ENCODE peak calls at places on chromosomes 11 and 22, in nine cellular contexts. A is GM06990, J is left lung, Z is AG09309, Y is fibroblast of pulmonary artery, P is lower lobe of right lung, S is psoas muscle, X is PC-9, R is heart left ventricle. O is an unnamed sample.
A peak's percentile ranks its signal among the peaks of the same experiment; 100 is the strongest.

GRCh38 chr22:49514656-49515055 is 313.0 kb downstream of the BRD1 start:
- DNase-seq in A (no peak), X (no peak), R (no peak), J (no peak), Y (no peak), S (no peak), P (no peak), Z (no peak), O (peak; percentile 80)

GRCh38 chr11:108886608-108887007 is 221.7 kb downstream of the DDX10 start:
- DNase-seq in Z (peak; percentile 50), R (no peak), Y (peak; percentile 68), A (no peak), S (no peak), J (no peak), P (no peak), X (no peak), O (no peak)

GRCh38 chr22:19289475-19290161 is 1.9 kb downstream of the CLTCL1 start:
- DNase-seq in J (no peak), P (no peak), Y (peak; percentile 57), Z (peak; percentile 40), R (no peak), X (no peak), S (no peak), A (no peak), O (no peak)

GRCh38 chr22:48708558-48709245 is 1119.0 kb downstream of the BRD1 start:
- DNase-seq in R (no peak), Z (no peak), X (no peak), A (no peak), Y (no peak), P (no peak), J (peak; percentile 10), S (no peak), O (no peak)

GRCh38 chr11:101848262-101848661 is 66.5 kb upstream of the CEP126 start:
- DNase-seq in Y (peak; percentile 56), P (no peak), Z (no peak), J (no peak), S (no peak), A (no peak), R (no peak), X (no peak), O (peak; percentile 20)

GRCh38 chr22:20494978-20495860 is at the start of gene KLHL22:
- DNase-seq in S (peak; percentile 66), J (peak; percentile 43), P (peak; percentile 68), Z (no peak), A (no peak), X (no peak), Y (no peak), R (peak; percentile 53), O (no peak)

GRCh38 chr11:107151158-107151557 is 132.9 kb upstream of the GUCY1A2 start:
- DNase-seq in R (no peak), A (no peak), X (no peak), P (no peak), Y (no peak), S (no peak), J (no peak), Z (no peak), O (no peak)

GRCh38 chr11:63610604-63611394 is 3.4 kb downstream of the PLAAT3 start:
- DNase-seq in Z (no peak), A (no peak), X (no peak), S (no peak), P (no peak), Y (no peak), J (no peak), R (no peak), O (peak; percentile 65)

GRCh38 chr11:29957406-29957805 is 59.4 kb downstream of the KCNA4 start:
- DNase-seq in A (no peak), Y (no peak), P (no peak), J (no peak), X (no peak), Z (no peak), R (no peak), S (no peak), O (peak; percentile 3)

GRCh38 chr11:9839550-9839949 is 175.7 kb downstream of the SWAP70 start:
- DNase-seq in P (no peak), J (no peak), A (no peak), R (no peak), X (no peak), Z (no peak), Y (no peak), S (no peak), O (no peak)
- H3K4me3 ChIP-seq in P (no peak overlapping the region), J (no peak overlapping the region), A (no peak overlapping the region), R (no peak overlapping the region), X (no peak overlapping the region), Z (no peak overlapping the region), Y (no peak overlapping the region), S (no peak overlapping the region), O (no peak overlapping the region)

DNA sequence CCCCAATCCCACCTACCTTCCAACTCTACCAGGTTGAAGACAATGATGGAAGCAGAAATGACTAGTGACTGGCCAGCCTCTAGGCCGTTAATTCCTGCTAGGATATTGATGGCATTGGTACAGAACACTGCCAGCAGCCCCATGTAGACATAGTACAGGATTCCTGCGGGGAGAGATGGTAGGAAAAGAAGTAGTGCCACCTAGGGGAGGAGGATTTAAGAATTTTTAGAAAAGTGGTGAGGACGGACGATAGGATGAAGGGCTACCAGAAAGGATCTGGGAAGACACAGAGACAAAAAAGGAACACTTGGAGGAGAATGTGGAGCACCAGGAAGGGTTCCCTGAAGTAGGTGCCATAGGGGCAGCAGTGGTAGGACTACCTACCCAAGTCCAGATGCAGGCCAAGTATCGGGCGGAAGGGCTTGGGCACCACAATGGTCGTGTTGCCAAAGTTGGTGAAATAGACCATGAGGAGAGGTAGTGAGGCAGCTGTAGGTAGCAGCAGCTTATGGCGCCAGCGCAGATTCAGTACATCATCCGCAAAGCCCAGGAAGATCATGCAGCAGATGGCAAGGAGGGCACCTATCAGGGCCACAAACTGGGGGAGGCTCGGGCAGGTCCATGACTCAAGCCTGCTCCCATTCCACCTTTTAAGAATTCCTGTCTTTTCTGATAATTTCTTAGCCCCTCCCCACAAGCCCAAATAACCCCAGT is 1.2 kb downstream of the DPAGT1 start:
- DNase-seq in R (no peak), J (no peak), A (no peak), S (no peak), P (no peak), Y (peak; percentile 66), Z (no peak), X (peak; percentile 61), O (peak; percentile 55)
- H3K4me3 ChIP-seq in R (peak overlapping the region; percentile 86), J (peak overlapping the region; percentile 73), A (peak overlapping the region; percentile 92), S (peak overlapping the region; percentile 97), P (peak overlapping the region; percentile 95), Y (peak overlapping the region; percentile 88), Z (peak overlapping the region; percentile 83), X (peak overlapping the region; percentile 79), O (peak overlapping the region; percentile 89)

GRCh38 chr22:39560127-39560526 is 10.4 kb upstream of the CACNA1I start:
- DNase-seq in P (no peak), J (no peak), X (no peak), Z (no peak), R (no peak), S (no peak), Y (no peak), A (no peak), O (no peak)

GRCh38 chr22:39556970-39557811 is 13.4 kb upstream of the CACNA1I start:
- DNase-seq in Z (no peak), S (no peak), J (no peak), A (no peak), Y (no peak), P (no peak), X (no peak), R (no peak), O (peak; percentile 75)

GRCh38 chr22:39558950-39559349 is 11.6 kb upstream of the CACNA1I start:
- DNase-seq in Z (no peak), R (no peak), J (no peak), X (no peak), Y (no peak), P (no peak), S (no peak), A (no peak), O (no peak)

GRCh38 chr22:39559456-39560105 is 11.0 kb upstream of the CACNA1I start:
- DNase-seq in J (no peak), Y (no peak), P (no peak), X (peak; percentile 81), R (no peak), S (no peak), A (no peak), Z (no peak), O (peak; percentile 67)

DNA sequence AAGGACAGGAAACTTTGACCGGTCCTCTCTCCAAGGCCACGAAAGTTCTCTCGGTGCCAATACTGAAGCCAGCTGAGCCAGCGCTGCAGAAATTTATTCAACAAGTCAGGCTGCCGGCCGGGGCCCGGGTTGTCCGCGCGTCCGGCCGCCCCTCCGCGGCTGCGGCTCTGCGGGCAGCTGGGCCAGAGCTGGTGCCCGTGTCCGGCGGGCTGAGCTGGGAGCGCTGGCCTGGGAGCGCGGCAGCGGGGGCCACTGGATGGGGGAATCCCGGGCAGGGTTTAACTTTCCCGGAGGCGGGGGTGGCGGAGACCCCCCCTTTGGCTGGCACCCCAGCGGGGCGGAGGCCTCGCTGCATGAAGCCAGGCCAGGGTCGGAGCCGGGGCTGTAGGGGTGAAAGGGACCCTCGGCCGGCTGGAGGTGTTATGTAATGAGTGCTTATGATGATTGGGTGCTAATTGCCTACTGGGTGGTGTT is 12.3 kb upstream of the CACNA1I start:
- DNase-seq in Y (no peak), A (no peak), S (no peak), R (no peak), J (no peak), X (no peak), P (no peak), Z (no peak), O (peak; percentile 50)
- H3K4me3 ChIP-seq in Y (no peak overlapping the region), A (no peak overlapping the region), S (no peak overlapping the region), R (peak overlapping the region; percentile 15), J (no peak overlapping the region), X (no peak overlapping the region), P (no peak overlapping the region), Z (no peak overlapping the region), O (peak overlapping the region; percentile 53)

GRCh38 chr11:120255519-120255866 is 15.6 kb downstream of the POU2F3 start:
- DNase-seq in R (no peak), A (no peak), X (no peak), Y (no peak), Z (no peak), S (no peak), P (no peak), J (no peak), O (peak; percentile 73)
- H3K4me3 ChIP-seq in R (no peak overlapping the region), A (no peak overlapping the region), X (no peak overlapping the region), Y (no peak overlapping the region), Z (no peak overlapping the region), S (no peak overlapping the region), P (no peak overlapping the region), J (no peak overlapping the region), O (peak overlapping the region; percentile 43)

GRCh38 chr11:67284811-67285540 is 4.1 kb upstream of the ANKRD13D start:
- DNase-seq in Z (no peak), Y (no peak), J (peak; percentile 36), P (peak; percentile 59), S (peak; percentile 61), A (no peak), R (peak; percentile 20), X (no peak), O (no peak)
- H3K4me3 ChIP-seq in Z (no peak overlapping the region), Y (no peak overlapping the region), J (no peak overlapping the region), P (peak overlapping the region; percentile 24), S (no peak overlapping the region), A (no peak overlapping the region), R (no peak overlapping the region), X (no peak overlapping the region), O (no peak overlapping the region)